ENCODE peak calls at places on chromosomes 2 and 18, in five cellular contexts. J, L, B, N and Q are unnamed samples.

GRCh38 chr18:916562-916961 is 11.9 kb downstream of the ADCYAP1 start:
- DNase-seq in J (no peak), L (no peak), B (no peak), N (no peak), Q (no peak)

GRCh38 chr2:43636616-43637015 is 444 bp upstream of the PLEKHH2 start:
- DNase-seq in J (no peak), L (no peak), B (no peak), N (no peak), Q (no peak)

GRCh38 chr18:79569720-79570119 is 109.9 kb upstream of the CTDP1 start:
- DNase-seq in J (no peak), L (no peak), B (peak), N (peak), Q (peak)

GRCh38 chr2:43539991-43540860 is 55.6 kb downstream of the THADA start:
- DNase-seq in J (peak), L (no peak), B (peak), N (no peak), Q (peak)

GRCh38 chr2:191246820-191247380 is 1.7 kb downstream of the MYO1B start:
- DNase-seq in J (no peak), L (no peak), B (no peak), N (no peak), Q (no peak)

GRCh38 chr2:125185691-125186270 is 1160.7 kb downstream of the CNTNAP5 start:
- DNase-seq in J (no peak), L (no peak), B (no peak), N (no peak), Q (no peak)

GRCh38 chr2:80058562-80058961 is 246.0 kb downstream of the LRRTM1 start:
- DNase-seq in J (no peak), L (no peak), B (no peak), N (no peak), Q (no peak)

GRCh38 chr2:121104721-121105141 is 180.3 kb downstream of the TFCP2L1 start:
- DNase-seq in J (no peak), L (no peak), B (no peak), N (no peak), Q (no peak)

GRCh38 chr2:47069628-47070154 is 85.4 kb downstream of the STPG4 start:
- DNase-seq in J (peak), L (no peak), B (peak), N (peak), Q (peak)

GRCh38 chr2:42809876-42810125 is 17.4 kb upstream of the HAAO start:
- DNase-seq in J (peak), L (peak), B (peak), N (peak), Q (peak)

GRCh38 chr2:175187378-175187777 is 5.9 kb upstream of the ATP5MC3 start:
- DNase-seq in J (no peak), L (no peak), B (no peak), N (no peak), Q (no peak)

GRCh38 chr18:33757037-33757436 is 179.0 kb downstream of the ASXL3 start:
- DNase-seq in J (no peak), L (no peak), B (no peak), N (no peak), Q (no peak)

GRCh38 chr2:149380205-149380604 is 49.8 kb downstream of the LYPD6 start:
- DNase-seq in J (no peak), L (no peak), B (no peak), N (no peak), Q (no peak)

GRCh38 chr2:108449410-108450200 is 599 bp downstream of the GCC2 start:
- DNase-seq in J (peak), L (peak), B (peak), N (no peak), Q (no peak)

GRCh38 chr2:11532434-11533055 is 1.3 kb upstream of the GREB1 start:
- DNase-seq in J (no peak), L (no peak), B (no peak), N (no peak), Q (no peak)
- H3K4me3 ChIP-seq in J (no peak), L (no peak), B (no peak), N (peak), Q (no peak)

GRCh38 chr2:228875152-228875875 is 395.8 kb downstream of the PID1 start:
- DNase-seq in J (no peak), L (no peak), B (no peak), N (no peak), Q (no peak)
- TF ChIP-seq POLR2AphosphoS5 in J (no peak), L (no peak), B (no peak), N (no peak), Q (no peak)

DNA sequence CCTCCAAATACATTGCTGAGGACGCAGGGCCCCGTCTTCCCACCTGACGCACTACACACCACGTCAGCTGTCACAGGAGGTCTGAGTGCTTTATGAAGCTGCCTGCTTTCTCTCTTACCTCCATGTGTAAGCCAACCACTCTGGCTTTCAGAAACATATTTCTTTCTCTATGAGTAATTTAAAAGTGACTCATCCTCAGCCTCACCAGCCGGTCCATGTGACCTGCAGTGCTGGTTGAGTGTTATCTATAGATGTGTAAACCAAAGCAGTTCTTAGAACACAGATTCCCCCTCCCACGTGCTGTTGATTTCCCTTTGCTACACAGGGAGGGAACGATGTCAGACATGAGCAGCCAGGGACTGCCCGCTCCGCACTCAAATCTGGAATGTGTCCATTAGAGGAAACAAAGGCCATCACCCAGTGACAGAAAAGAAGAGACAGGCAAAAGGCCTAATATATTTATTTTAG is 157.8 kb downstream of the BCL2 start:
- DNase-seq in J (peak), L (peak), B (peak), N (no peak), Q (peak)
- H3K4me3 ChIP-seq in J (no peak), L (no peak), B (no peak), N (peak), Q (no peak)

GRCh38 chr2:126891681-126892500 is 6.8 kb upstream of the TEX51 start:
- DNase-seq in J (no peak), L (no peak), B (no peak), N (peak), Q (no peak)

GRCh38 chr2:126894082-126894481 is 4.6 kb upstream of the TEX51 start:
- DNase-seq in J (no peak), L (no peak), B (no peak), N (no peak), Q (no peak)

GRCh38 chr2:126894585-126895182 is 4.0 kb upstream of the TEX51 start:
- DNase-seq in J (peak), L (no peak), B (no peak), N (peak), Q (peak)

GRCh38 chr2:126893606-126894005 is 5.1 kb upstream of the TEX51 start:
- DNase-seq in J (no peak), L (no peak), B (no peak), N (no peak), Q (no peak)

GRCh38 chr2:126893153-126893552 is 5.5 kb upstream of the TEX51 start:
- DNase-seq in J (no peak), L (no peak), B (no peak), N (peak), Q (no peak)
- TF ChIP-seq POLR2AphosphoS5 in J (no peak), L (no peak), B (no peak), N (no peak), Q (no peak)

GRCh38 chr2:234814366-234814765 is 137.5 kb upstream of the SH3BP4 start:
- DNase-seq in J (no peak), L (no peak), B (no peak), N (no peak), Q (no peak)
- H3K4me3 ChIP-seq in J (no peak), L (no peak), B (no peak), N (no peak), Q (no peak)

GRCh38 chr2:112644155-112644932 is 1.4 kb upstream of the SLC20A1 start:
- DNase-seq in J (no peak), L (no peak), B (peak), N (no peak), Q (no peak)
- TF ChIP-seq POLR2AphosphoS5 in J (peak), L (no peak), B (peak), N (no peak), Q (no peak)

DNA sequence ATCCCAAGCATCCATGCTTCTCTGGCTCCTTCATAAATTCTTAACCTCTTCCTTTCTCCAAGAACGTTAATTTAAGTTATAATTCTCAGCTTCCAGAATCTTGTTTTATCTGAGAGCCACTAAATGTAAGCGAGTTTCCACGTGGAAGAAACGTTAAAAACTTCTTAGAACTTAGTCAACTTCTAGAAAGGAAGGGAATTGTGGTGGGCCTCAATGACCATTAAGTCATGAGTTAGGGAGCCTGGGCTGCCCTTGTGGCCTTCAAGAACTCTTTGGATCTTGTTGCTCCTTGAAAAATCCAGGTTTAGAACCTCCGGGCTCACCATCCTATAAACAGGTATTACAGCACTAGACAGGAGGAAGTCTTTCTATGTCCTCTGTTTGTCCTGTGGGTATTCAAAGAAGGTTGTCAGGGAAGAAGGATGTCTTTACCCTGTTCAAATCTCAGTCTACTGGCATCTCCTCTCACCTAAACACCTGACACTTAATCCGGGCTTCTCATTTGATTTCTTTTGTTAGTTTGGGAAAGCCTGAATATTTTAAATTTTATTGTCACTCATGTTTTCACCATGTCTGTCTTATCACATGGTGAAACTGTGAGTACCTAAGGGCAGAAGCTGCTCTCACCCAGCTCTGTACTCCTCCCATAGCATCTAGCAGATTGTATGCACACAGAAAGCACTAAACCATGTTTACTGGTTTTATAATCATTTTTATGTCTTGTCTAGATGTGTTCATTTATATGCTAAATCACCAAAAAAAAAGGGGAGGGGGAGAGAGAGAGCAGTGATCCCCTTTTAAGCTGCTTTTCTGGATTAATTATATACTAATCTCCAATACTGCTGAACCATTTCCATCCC is 6.3 kb downstream of the RND3 start:
- DNase-seq in J (no peak), L (no peak), B (no peak), N (no peak), Q (no peak)
- H3K4me3 ChIP-seq in J (no peak), L (no peak), B (no peak), N (peak), Q (no peak)